ENCODE peak calls at places on chromosomes 12 and 14, in ten cellular contexts. One of them, this sample, is unnamed.

GRCh38 chr14:101891471-101891870 is 72.9 kb upstream of the DYNC1H1 start:
- DNase-seq in SJCRH30: no peak
- DNase-seq in WTC11: no peak
- DNase-seq in brain pericyte: no peak
- DNase-seq in pancreas: no peak
- DNase-seq in amygdala: no peak
- DNase-seq in epithelial cell of esophagus: no peak
- DNase-seq in occipital lobe: no peak
- DNase-seq in choroid plexus epithelial cell: no peak
- DNase-seq in retina: no peak
- DNase-seq in this sample: no peak

GRCh38 chr14:24411468-24412454 is 13.0 kb downstream of the NYNRIN start:
- DNase-seq in SJCRH30: peak
- DNase-seq in WTC11: peak
- DNase-seq in brain pericyte: no peak
- DNase-seq in pancreas: no peak
- DNase-seq in amygdala: no peak
- DNase-seq in epithelial cell of esophagus: peak
- DNase-seq in occipital lobe: no peak
- DNase-seq in choroid plexus epithelial cell: peak
- DNase-seq in retina: peak
- DNase-seq in this sample: no peak

GRCh38 chr14:33634631-33635030 is 316.2 kb downstream of the EGLN3 start:
- DNase-seq in SJCRH30: no peak
- DNase-seq in WTC11: no peak
- DNase-seq in brain pericyte: no peak
- DNase-seq in pancreas: no peak
- DNase-seq in amygdala: no peak
- DNase-seq in epithelial cell of esophagus: peak
- DNase-seq in occipital lobe: no peak
- DNase-seq in choroid plexus epithelial cell: peak
- DNase-seq in retina: no peak
- DNase-seq in this sample: no peak

GRCh38 chr14:105248368-105249174 is at the start of gene BTBD6:
- DNase-seq in SJCRH30: no peak
- DNase-seq in WTC11: peak
- DNase-seq in brain pericyte: no peak
- DNase-seq in pancreas: peak
- DNase-seq in amygdala: peak
- DNase-seq in epithelial cell of esophagus: peak
- DNase-seq in occipital lobe: peak
- DNase-seq in choroid plexus epithelial cell: peak
- DNase-seq in retina: no peak
- DNase-seq in this sample: peak

GRCh38 chr12:64550758-64551157 is 59.5 kb upstream of the RASSF3 start:
- DNase-seq in SJCRH30: no peak
- DNase-seq in WTC11: no peak
- DNase-seq in brain pericyte: no peak
- DNase-seq in pancreas: no peak
- DNase-seq in amygdala: no peak
- DNase-seq in epithelial cell of esophagus: no peak
- DNase-seq in occipital lobe: no peak
- DNase-seq in choroid plexus epithelial cell: no peak
- DNase-seq in retina: no peak
- DNase-seq in this sample: no peak

GRCh38 chr14:63394432-63394831 is 75.7 kb upstream of the GPHB5 start:
- DNase-seq in SJCRH30: no peak
- DNase-seq in WTC11: no peak
- DNase-seq in brain pericyte: no peak
- DNase-seq in pancreas: no peak
- DNase-seq in amygdala: no peak
- DNase-seq in epithelial cell of esophagus: no peak
- DNase-seq in occipital lobe: no peak
- DNase-seq in choroid plexus epithelial cell: no peak
- DNase-seq in retina: no peak
- DNase-seq in this sample: no peak

GRCh38 chr14:89489796-89490506 is 72.9 kb upstream of the FOXN3 start:
- DNase-seq in SJCRH30: peak
- DNase-seq in WTC11: no peak
- DNase-seq in brain pericyte: no peak
- DNase-seq in pancreas: no peak
- DNase-seq in amygdala: no peak
- DNase-seq in epithelial cell of esophagus: no peak
- DNase-seq in occipital lobe: peak
- DNase-seq in choroid plexus epithelial cell: no peak
- DNase-seq in retina: peak
- DNase-seq in this sample: no peak

GRCh38 chr14:90349729-90350128 is 18.0 kb upstream of the NRDE2 start:
- DNase-seq in SJCRH30: no peak
- DNase-seq in WTC11: no peak
- DNase-seq in brain pericyte: no peak
- DNase-seq in pancreas: no peak
- DNase-seq in amygdala: no peak
- DNase-seq in epithelial cell of esophagus: no peak
- DNase-seq in occipital lobe: no peak
- DNase-seq in choroid plexus epithelial cell: no peak
- DNase-seq in retina: no peak
- DNase-seq in this sample: no peak

GRCh38 chr12:96902076-96902475 is 5.0 kb upstream of the NEDD1 start:
- DNase-seq in SJCRH30: no peak
- DNase-seq in WTC11: no peak
- DNase-seq in brain pericyte: no peak
- DNase-seq in pancreas: no peak
- DNase-seq in amygdala: no peak
- DNase-seq in epithelial cell of esophagus: no peak
- DNase-seq in occipital lobe: no peak
- DNase-seq in choroid plexus epithelial cell: peak
- DNase-seq in retina: no peak
- DNase-seq in this sample: no peak

GRCh38 chr12:64400041-64400440 is 4.2 kb upstream of the XPOT start:
- DNase-seq in SJCRH30: no peak
- DNase-seq in WTC11: no peak
- DNase-seq in brain pericyte: no peak
- DNase-seq in pancreas: no peak
- DNase-seq in amygdala: no peak
- DNase-seq in epithelial cell of esophagus: peak
- DNase-seq in occipital lobe: peak
- DNase-seq in choroid plexus epithelial cell: peak
- DNase-seq in retina: no peak
- DNase-seq in this sample: no peak

GRCh38 chr12:51994959-51995358 is 11.8 kb upstream of the TAMALIN start:
- DNase-seq in SJCRH30: no peak
- DNase-seq in WTC11: no peak
- DNase-seq in brain pericyte: no peak
- DNase-seq in pancreas: no peak
- DNase-seq in amygdala: no peak
- DNase-seq in epithelial cell of esophagus: no peak
- DNase-seq in occipital lobe: no peak
- DNase-seq in choroid plexus epithelial cell: no peak
- DNase-seq in retina: no peak
- DNase-seq in this sample: no peak

GRCh38 chr14:95078841-95079240 is 78.5 kb downstream of the DICER1 start:
- DNase-seq in SJCRH30: no peak
- DNase-seq in WTC11: peak
- DNase-seq in brain pericyte: no peak
- DNase-seq in pancreas: no peak
- DNase-seq in amygdala: no peak
- DNase-seq in epithelial cell of esophagus: no peak
- DNase-seq in occipital lobe: no peak
- DNase-seq in choroid plexus epithelial cell: no peak
- DNase-seq in retina: no peak
- DNase-seq in this sample: no peak

GRCh38 chr14:89225607-89226006 is 191.4 kb downstream of the FOXN3 start:
- DNase-seq in SJCRH30: no peak
- DNase-seq in WTC11: no peak
- DNase-seq in brain pericyte: no peak
- DNase-seq in pancreas: no peak
- DNase-seq in amygdala: no peak
- DNase-seq in epithelial cell of esophagus: no peak
- DNase-seq in occipital lobe: no peak
- DNase-seq in choroid plexus epithelial cell: no peak
- DNase-seq in retina: no peak
- DNase-seq in this sample: no peak

GRCh38 chr14:103141117-103141796 is 18.0 kb downstream of the TNFAIP2 start:
- DNase-seq in SJCRH30: peak
- DNase-seq in WTC11: peak
- DNase-seq in brain pericyte: no peak
- DNase-seq in pancreas: peak
- DNase-seq in amygdala: no peak
- DNase-seq in epithelial cell of esophagus: peak
- DNase-seq in occipital lobe: no peak
- DNase-seq in choroid plexus epithelial cell: peak
- DNase-seq in retina: no peak
- DNase-seq in this sample: no peak

GRCh38 chr12:26340649-26341048 is 145.3 kb downstream of the SSPN start:
- DNase-seq in SJCRH30: no peak
- DNase-seq in WTC11: no peak
- DNase-seq in brain pericyte: no peak
- DNase-seq in pancreas: no peak
- DNase-seq in amygdala: peak
- DNase-seq in epithelial cell of esophagus: no peak
- DNase-seq in occipital lobe: no peak
- DNase-seq in choroid plexus epithelial cell: no peak
- DNase-seq in retina: no peak
- DNase-seq in this sample: no peak

GRCh38 chr12:132413931-132414588 is 75.9 kb upstream of the FBRSL1 start:
- DNase-seq in SJCRH30: peak
- DNase-seq in WTC11: peak
- DNase-seq in brain pericyte: no peak
- DNase-seq in pancreas: no peak
- DNase-seq in amygdala: no peak
- DNase-seq in epithelial cell of esophagus: no peak
- DNase-seq in occipital lobe: no peak
- DNase-seq in choroid plexus epithelial cell: no peak
- DNase-seq in retina: peak
- DNase-seq in this sample: no peak

GRCh38 chr12:31896514-31897039 is 62.6 kb upstream of the RESF1 start:
- DNase-seq in SJCRH30: no peak
- DNase-seq in WTC11: no peak
- DNase-seq in brain pericyte: no peak
- DNase-seq in pancreas: no peak
- DNase-seq in amygdala: no peak
- DNase-seq in epithelial cell of esophagus: peak
- DNase-seq in occipital lobe: no peak
- DNase-seq in choroid plexus epithelial cell: peak
- DNase-seq in retina: no peak
- DNase-seq in this sample: no peak

GRCh38 chr14:66514206-66514605 is 6.3 kb downstream of the GPHN start:
- DNase-seq in SJCRH30: no peak
- DNase-seq in WTC11: no peak
- DNase-seq in brain pericyte: no peak
- DNase-seq in pancreas: no peak
- DNase-seq in amygdala: no peak
- DNase-seq in epithelial cell of esophagus: peak
- DNase-seq in occipital lobe: no peak
- DNase-seq in choroid plexus epithelial cell: peak
- DNase-seq in retina: no peak
- DNase-seq in this sample: no peak

GRCh38 chr12:122166422-122167327 is 7.3 kb downstream of the IL31 start:
- DNase-seq in SJCRH30: no peak
- DNase-seq in WTC11: no peak
- DNase-seq in brain pericyte: no peak
- DNase-seq in pancreas: no peak
- DNase-seq in amygdala: no peak
- DNase-seq in epithelial cell of esophagus: no peak
- DNase-seq in occipital lobe: no peak
- DNase-seq in choroid plexus epithelial cell: no peak
- DNase-seq in retina: peak
- DNase-seq in this sample: no peak

GRCh38 chr14:77041837-77042557 is 13.5 kb upstream of the IRF2BPL start:
- DNase-seq in SJCRH30: peak
- DNase-seq in WTC11: no peak
- DNase-seq in brain pericyte: no peak
- DNase-seq in pancreas: peak
- DNase-seq in amygdala: no peak
- DNase-seq in epithelial cell of esophagus: peak
- DNase-seq in occipital lobe: peak
- DNase-seq in choroid plexus epithelial cell: peak
- DNase-seq in retina: peak
- DNase-seq in this sample: no peak

GRCh38 chr14:106803379-106803778 is 1277.0 kb downstream of the TMEM121 start:
- DNase-seq in SJCRH30: no peak
- DNase-seq in WTC11: no peak
- DNase-seq in brain pericyte: no peak
- DNase-seq in pancreas: no peak
- DNase-seq in amygdala: no peak
- DNase-seq in epithelial cell of esophagus: no peak
- DNase-seq in occipital lobe: no peak
- DNase-seq in choroid plexus epithelial cell: no peak
- DNase-seq in retina: no peak
- DNase-seq in this sample: no peak

GRCh38 chr14:79254069-79254775 is 957.1 kb downstream of the DIO2 start:
- DNase-seq in SJCRH30: peak
- DNase-seq in WTC11: no peak
- DNase-seq in brain pericyte: no peak
- DNase-seq in pancreas: no peak
- DNase-seq in amygdala: no peak
- DNase-seq in epithelial cell of esophagus: no peak
- DNase-seq in occipital lobe: no peak
- DNase-seq in choroid plexus epithelial cell: peak
- DNase-seq in retina: no peak
- DNase-seq in this sample: no peak

GRCh38 chr12:32397703-32398102 is 1.7 kb upstream of the FGD4 start:
- DNase-seq in SJCRH30: no peak
- DNase-seq in WTC11: no peak
- DNase-seq in brain pericyte: no peak
- DNase-seq in pancreas: no peak
- DNase-seq in amygdala: no peak
- DNase-seq in epithelial cell of esophagus: no peak
- DNase-seq in occipital lobe: no peak
- DNase-seq in choroid plexus epithelial cell: no peak
- DNase-seq in retina: no peak
- DNase-seq in this sample: no peak